ENCODE peak calls at places on chromosomes 3 and 15, in six cellular contexts. L, I, F, C, J and E are unnamed samples.

GRCh38 chr3:49428697-49429100 is 425 bp downstream of the NICN1 start:
- ATAC-seq in L (peak; percentile 0), F (peak; percentile 24), C (no peak), I (peak; percentile 10), J (peak; percentile 72), E (peak; percentile 4)

GRCh38 chr3:58059349-58060321 is 51.4 kb downstream of the FLNB start:
- ATAC-seq in J (peak; percentile 76), C (peak; percentile 82), F (peak; percentile 96), I (no peak), L (peak; percentile 53), E (peak; percentile 80)

GRCh38 chr15:38668433-38669159 is 104.0 kb upstream of the RASGRP1 start:
- ATAC-seq in I (no peak), C (no peak), L (no peak), F (no peak), J (no peak), E (no peak)

GRCh38 chr3:58074997-58075396 is 66.8 kb downstream of the FLNB start:
- ATAC-seq in C (no peak), I (peak; percentile 52), J (no peak), F (no peak), L (no peak), E (no peak)

GRCh38 chr15:26661107-26661506 is 111.8 kb downstream of the GABRB3 start:
- ATAC-seq in C (no peak), J (no peak), L (no peak), F (no peak), I (no peak), E (no peak)

GRCh38 chr3:22734207-22734606 is 468.9 kb upstream of the UBE2E2 start:
- ATAC-seq in C (no peak), F (no peak), L (no peak), I (no peak), J (no peak), E (no peak)

GRCh38 chr3:69389520-69390248 is 3.8 kb upstream of the FRMD4B start:
- ATAC-seq in I (no peak), L (peak; percentile 49), C (no peak), F (no peak), J (no peak), E (no peak)

GRCh38 chr15:100918690-100919480 is at the start of gene LRRK1:
- ATAC-seq in L (peak; percentile 82), F (no peak), C (peak; percentile 64), I (peak; percentile 44), J (peak; percentile 72), E (peak; percentile 64)

GRCh38 chr15:92666780-92667179 is 11.2 kb upstream of the FAM174B start:
- ATAC-seq in J (peak; percentile 64), C (no peak), F (peak; percentile 41), L (peak; percentile 66), I (no peak), E (peak; percentile 86)

GRCh38 chr15:91142097-91142744 is 42.2 kb downstream of the SV2B start:
- ATAC-seq in C (peak; percentile 72), I (peak; percentile 68), F (no peak), J (peak; percentile 61), L (peak; percentile 29), E (no peak)

GRCh38 chr3:18609184-18609583 is 184.0 kb upstream of the SATB1 start:
- ATAC-seq in I (no peak), L (peak; percentile 57), J (no peak), C (no peak), F (no peak), E (no peak)

GRCh38 chr3:49132437-49133225 is at the start of gene LAMB2:
- ATAC-seq in C (peak; percentile 72), J (peak; percentile 84), I (peak; percentile 40), L (peak; percentile 91), F (peak; percentile 69), E (peak; percentile 85)

GRCh38 chr3:34229871-34230270 is 431.4 kb downstream of the PDCD6IP start:
- ATAC-seq in C (peak; percentile 34), I (no peak), L (no peak), F (no peak), J (no peak), E (no peak)

GRCh38 chr3:99877180-99877579 is 59.5 kb downstream of the CMSS1 start:
- ATAC-seq in J (no peak), L (no peak), C (no peak), F (no peak), I (no peak), E (no peak)

GRCh38 chr3:117998071-117998470 is 1036.6 kb downstream of the IGSF11 start:
- ATAC-seq in I (peak; percentile 24), C (no peak), J (peak; percentile 37), F (peak; percentile 28), L (no peak), E (no peak)

GRCh38 chr15:39472661-39473657 is 107.9 kb upstream of the THBS1 start:
- ATAC-seq in L (peak; percentile 91), I (no peak), F (no peak), J (no peak), C (no peak), E (peak; percentile 96)

GRCh38 chr3:175656451-175656850 is 797.3 kb downstream of the NAALADL2 start:
- ATAC-seq in F (no peak), J (no peak), C (no peak), L (no peak), I (no peak), E (no peak)

GRCh38 chr3:81989274-81989673 is 227.8 kb upstream of the GBE1 start:
- ATAC-seq in C (no peak), F (no peak), J (no peak), L (no peak), I (no peak), E (no peak)

GRCh38 chr15:100284191-100284590 is 57.6 kb downstream of the ADAMTS17 start:
- ATAC-seq in C (no peak), I (no peak), J (no peak), L (no peak), F (no peak), E (peak; percentile 32)

GRCh38 chr15:58981808-58982475 is 5.5 kb upstream of the RNF111 start:
- ATAC-seq in F (no peak), J (no peak), I (peak; percentile 17), L (no peak), C (no peak), E (no peak)

GRCh38 chr15:57462391-57462790 is 86.1 kb downstream of the CGNL1 start:
- ATAC-seq in J (peak; percentile 51), I (no peak), C (no peak), F (no peak), L (no peak), E (no peak)
- TF ChIP-seq CTCF in J (peak; percentile 42), I (no peak), C (no peak), F (no peak), L (no peak), E (peak; percentile 23)

DNA sequence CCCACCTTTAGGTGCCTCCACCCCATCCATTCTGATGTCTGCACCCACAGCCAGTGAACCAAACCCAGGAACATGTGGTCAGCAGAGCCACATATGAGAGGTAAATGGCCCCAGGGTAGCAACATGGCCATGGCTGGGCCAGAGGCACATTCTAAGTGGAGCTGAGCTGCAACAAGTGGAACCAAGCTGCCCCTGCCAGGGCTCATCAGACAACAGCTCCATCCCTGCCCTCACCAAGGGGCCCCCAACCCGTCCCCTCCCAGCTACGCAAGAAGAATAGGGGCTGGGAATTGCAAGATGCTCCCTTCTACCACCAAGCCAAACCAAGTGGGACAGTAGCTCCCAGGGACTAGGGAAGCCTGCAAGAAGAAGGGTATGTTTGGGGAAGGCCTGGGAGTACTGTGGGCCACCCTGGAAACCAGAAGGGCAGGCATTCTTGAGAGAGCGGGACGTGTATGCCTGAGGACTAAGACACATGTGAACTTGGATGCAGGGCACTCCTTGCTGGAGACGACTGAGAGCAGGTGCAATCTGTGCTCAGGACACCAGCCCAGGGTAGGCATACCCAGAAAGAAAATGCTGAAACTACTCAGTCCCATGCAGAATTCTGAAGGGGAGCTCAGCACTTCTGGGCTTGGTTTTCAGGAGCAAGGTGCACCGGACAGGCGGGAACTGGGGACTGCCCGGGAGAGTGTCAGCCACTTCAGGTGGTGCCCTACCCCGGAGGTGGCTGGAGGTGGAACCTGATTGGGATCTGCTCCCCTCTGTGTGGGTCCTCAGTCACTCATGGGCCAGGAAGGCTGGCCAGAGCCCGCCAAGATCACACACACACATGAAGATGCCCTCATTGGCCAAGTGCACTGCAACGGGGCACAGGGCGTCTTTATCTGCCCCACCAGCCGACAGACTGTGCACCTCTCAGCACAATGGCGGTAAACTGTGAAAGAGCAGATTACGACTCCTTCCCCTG is 9.5 kb downstream of the MYL3 start:
- ATAC-seq in L (no peak), J (no peak), F (no peak), I (no peak), C (no peak), E (no peak)
- TF ChIP-seq EP300 in L (no peak), J (no peak), F (no peak), I (no peak), C (no peak), E (no peak)

GRCh38 chr15:42920281-42921048 is at the start of gene TTBK2:
- ATAC-seq in C (peak; percentile 99), F (peak; percentile 99), L (peak; percentile 99), I (peak; percentile 98), J (peak; percentile 100), E (peak; percentile 98)
- TF ChIP-seq CTCF in C (no peak), F (peak; percentile 16), L (peak; percentile 57), I (no peak), J (no peak), E (no peak)

DNA sequence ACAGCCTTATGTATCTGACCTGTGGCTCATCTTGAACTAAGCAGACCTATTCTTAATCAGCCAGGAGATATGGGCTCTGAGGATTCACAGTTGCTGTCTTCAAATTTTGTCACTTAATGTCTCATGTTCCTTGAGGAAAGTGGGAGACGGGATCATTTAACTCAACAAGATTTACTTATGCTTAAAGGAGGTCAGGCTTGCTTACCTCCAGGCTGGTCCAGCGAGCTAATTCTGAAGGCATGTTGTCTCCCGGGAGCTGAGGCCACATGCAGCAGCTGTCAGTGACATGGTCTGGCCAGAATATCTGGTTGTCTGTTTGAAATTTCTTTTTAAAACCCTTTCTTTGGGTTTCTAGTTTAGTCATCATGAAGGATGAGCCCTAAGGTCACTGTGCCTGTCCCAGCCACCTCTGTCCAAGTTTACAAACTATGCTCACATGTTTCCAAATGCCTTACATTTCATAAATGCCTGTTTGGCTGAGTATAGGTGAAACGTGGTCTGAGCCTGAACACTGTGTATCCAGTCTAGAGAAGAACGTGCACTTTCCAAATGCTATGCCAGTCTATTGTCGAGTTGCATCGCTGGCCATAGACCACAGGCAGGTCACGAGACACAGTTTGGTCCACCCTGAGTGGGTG is 26.8 kb downstream of the LRTM1 start:
- ATAC-seq in L (no peak), F (no peak), J (no peak), C (no peak), I (no peak), E (peak; percentile 89)
- TF ChIP-seq EP300 in L (no peak), F (no peak), J (no peak), C (no peak), I (no peak), E (no peak)

GRCh38 chr3:129608087-129608935 is 1.8 kb upstream of the PLXND1 start:
- ATAC-seq in F (no peak), J (peak; percentile 8), L (no peak), I (peak; percentile 17), C (peak; percentile 52), E (no peak)
- TF ChIP-seq CTCF in F (peak; percentile 80), J (no peak), L (no peak), I (peak; percentile 23), C (peak; percentile 55), E (no peak)

GRCh38 chr15:66883322-66883911 is 181.4 kb downstream of the SMAD6 start:
- ATAC-seq in I (no peak), C (no peak), L (peak; percentile 91), J (peak; percentile 91), F (peak; percentile 70), E (peak; percentile 92)
- TF ChIP-seq EP300 in I (no peak), C (no peak), L (peak; percentile 52), J (peak; percentile 83), F (no peak), E (no peak)

GRCh38 chr3:178443634-178444033 is 92.6 kb upstream of the KCNMB2 start:
- ATAC-seq in I (no peak), J (no peak), F (no peak), C (no peak), L (no peak), E (no peak)
- TF ChIP-seq CTCF in I (peak; percentile 23), J (no peak), F (no peak), C (no peak), L (no peak), E (no peak)